ENCODE peak calls at places on chromosomes 6 and 20, in eight cellular contexts. D is Caki2, Z is H1, J is EL, M is fibroblast of villous mesenchyme, C is HFFc6, G is neural progenitor cell, H is AG04450. K is an unnamed sample.

GRCh38 chr6:37600287-37600916 is 97.3 kb downstream of the MDGA1 start:
- DNase-seq in M (no peak), C (no peak), D (no peak), H (no peak), G (no peak), Z (no peak), J (no peak), K (no peak)

GRCh38 chr6:116073765-116074450 is 13.2 kb upstream of the FRK start:
- DNase-seq in M (peak), H (peak), J (peak), G (no peak), D (peak), Z (no peak), C (peak), K (no peak)

GRCh38 chr20:63957690-63958441 is 1.6 kb upstream of the UCKL1 start:
- DNase-seq in C (no peak), G (peak), J (peak), D (no peak), M (peak), H (no peak), Z (peak), K (no peak)

GRCh38 chr20:58994390-58995159 is 12.5 kb downstream of the CTSZ start:
- DNase-seq in C (no peak), G (no peak), M (no peak), Z (no peak), D (no peak), J (no peak), H (no peak), K (no peak)

GRCh38 chr6:97294451-97294850 is 11.4 kb upstream of the MMS22L start:
- DNase-seq in D (no peak), J (peak), M (peak), H (peak), Z (no peak), C (peak), G (no peak), K (no peak)

GRCh38 chr20:21323640-21324039 is 20.5 kb downstream of the XRN2 start:
- DNase-seq in H (peak), J (peak), D (no peak), Z (no peak), C (peak), G (no peak), M (peak), K (no peak)

GRCh38 chr6:111846511-111847409 is 26.5 kb downstream of the FYN start:
- DNase-seq in Z (no peak), G (no peak), M (no peak), C (no peak), D (no peak), J (no peak), H (no peak), K (no peak)

GRCh38 chr6:168263351-168263905 is 56.1 kb downstream of the DACT2 start:
- DNase-seq in M (no peak), H (no peak), Z (no peak), G (no peak), J (no peak), C (no peak), D (no peak), K (no peak)

GRCh38 chr6:13113376-13113775 is 215.0 kb downstream of the TBC1D7 start:
- DNase-seq in Z (no peak), D (no peak), C (no peak), G (no peak), J (no peak), M (no peak), H (no peak), K (no peak)

GRCh38 chr20:61968932-61969331 is 96.7 kb downstream of the TAF4 start:
- DNase-seq in H (no peak), M (no peak), J (no peak), C (no peak), Z (no peak), D (no peak), G (no peak), K (no peak)

K was measured in NCI-H2081 treated with DMSO at 0.1 percent for 48 hours.